ENCODE peak calls at places on chromosomes 2 and 18, in six cellular contexts. One of them, this sample, is unnamed.

GRCh38 chr2:6642011-6642410 is 223.7 kb downstream of the CMPK2 start:
- DNase-seq in hepatocyte: no peak
- DNase-seq in cardiac muscle cell: no peak
- DNase-seq in kidney: no peak
- DNase-seq in IMR-90: no peak
- DNase-seq in psoas muscle: no peak
- DNase-seq in this sample: no peak

GRCh38 chr2:108492364-108492763 is 41.9 kb upstream of the LIMS1 start:
- DNase-seq in kidney: no peak
- DNase-seq in IMR-90: peak
- DNase-seq in cardiac muscle cell: no peak
- DNase-seq in psoas muscle: no peak
- DNase-seq in hepatocyte: peak
- DNase-seq in this sample: no peak

GRCh38 chr2:235498556-235499305 is 4.9 kb downstream of the AGAP1 start:
- DNase-seq in kidney: no peak
- DNase-seq in IMR-90: no peak
- DNase-seq in psoas muscle: no peak
- DNase-seq in cardiac muscle cell: no peak
- DNase-seq in hepatocyte: no peak
- DNase-seq in this sample: no peak

GRCh38 chr2:160700006-160700405 is 206.4 kb upstream of the RBMS1 start:
- DNase-seq in IMR-90: no peak
- DNase-seq in hepatocyte: no peak
- DNase-seq in cardiac muscle cell: no peak
- DNase-seq in kidney: no peak
- DNase-seq in psoas muscle: no peak
- DNase-seq in this sample: no peak

GRCh38 chr2:8171608-8172007 is 510.2 kb upstream of the ID2 start:
- DNase-seq in psoas muscle: no peak
- DNase-seq in kidney: no peak
- DNase-seq in cardiac muscle cell: no peak
- DNase-seq in IMR-90: no peak
- DNase-seq in hepatocyte: no peak
- DNase-seq in this sample: no peak

GRCh38 chr2:219627105-219628100 is at the start of gene SLC4A3:
- DNase-seq in kidney: peak
- DNase-seq in psoas muscle: peak
- DNase-seq in cardiac muscle cell: peak
- DNase-seq in hepatocyte: peak
- DNase-seq in IMR-90: peak
- DNase-seq in this sample: no peak

GRCh38 chr18:54269924-54270844 is 867 bp downstream of the POLI start:
- DNase-seq in kidney: no peak
- DNase-seq in IMR-90: peak
- DNase-seq in cardiac muscle cell: peak
- DNase-seq in hepatocyte: peak
- DNase-seq in psoas muscle: no peak
- DNase-seq in this sample: peak

GRCh38 chr18:63606526-63606925 is 19.4 kb downstream of the SERPINB13 start:
- DNase-seq in cardiac muscle cell: no peak
- DNase-seq in hepatocyte: no peak
- DNase-seq in psoas muscle: no peak
- DNase-seq in kidney: no peak
- DNase-seq in IMR-90: no peak
- DNase-seq in this sample: no peak

GRCh38 chr18:43571078-43571689 is 293.9 kb upstream of the SYT4 start:
- DNase-seq in hepatocyte: peak
- DNase-seq in cardiac muscle cell: peak
- DNase-seq in psoas muscle: no peak
- DNase-seq in kidney: no peak
- DNase-seq in IMR-90: peak
- DNase-seq in this sample: peak

GRCh38 chr2:84838434-84839145 is 42.3 kb downstream of the TRABD2A start:
- DNase-seq in hepatocyte: no peak
- DNase-seq in cardiac muscle cell: no peak
- DNase-seq in IMR-90: peak
- DNase-seq in psoas muscle: no peak
- DNase-seq in kidney: no peak
- DNase-seq in this sample: no peak

GRCh38 chr2:12433641-12433990 is 283.1 kb upstream of the TRIB2 start:
- DNase-seq in IMR-90: no peak
- DNase-seq in kidney: no peak
- DNase-seq in psoas muscle: no peak
- DNase-seq in cardiac muscle cell: no peak
- DNase-seq in hepatocyte: no peak
- DNase-seq in this sample: peak

GRCh38 chr2:208266641-208267335 is 733 bp downstream of the PIKFYVE start:
- DNase-seq in cardiac muscle cell: no peak
- DNase-seq in IMR-90: peak
- DNase-seq in kidney: no peak
- DNase-seq in hepatocyte: no peak
- DNase-seq in psoas muscle: no peak
- DNase-seq in this sample: no peak

GRCh38 chr2:10045561-10046355 is 2.4 kb downstream of the KLF11 start:
- DNase-seq in hepatocyte: no peak
- DNase-seq in kidney: peak
- DNase-seq in psoas muscle: peak
- DNase-seq in IMR-90: no peak
- DNase-seq in cardiac muscle cell: no peak
- DNase-seq in this sample: no peak

DNA sequence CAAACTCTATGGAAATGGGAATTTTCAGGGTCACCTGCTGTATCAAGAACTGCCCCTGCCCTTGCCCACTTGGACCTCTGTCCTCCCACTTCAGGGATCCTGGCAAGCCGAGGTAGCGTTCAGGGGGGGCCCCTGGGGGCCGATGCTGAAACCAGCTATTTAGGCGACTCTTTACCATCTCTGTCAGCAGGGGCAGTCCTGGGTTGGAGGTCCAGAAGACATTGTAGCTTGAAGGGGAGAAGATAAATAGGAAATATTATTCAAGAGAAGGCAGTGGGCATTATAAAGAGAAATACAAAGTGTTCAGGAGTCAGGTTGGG is 2.4 kb downstream of the MOGS start:
- DNase-seq in kidney: no peak
- DNase-seq in psoas muscle: no peak
- DNase-seq in IMR-90: no peak
- DNase-seq in cardiac muscle cell: no peak
- DNase-seq in hepatocyte: no peak
- DNase-seq in this sample: no peak
- H3K4me3 ChIP-seq in kidney: no peak
- H3K4me3 ChIP-seq in psoas muscle: no peak
- H3K4me3 ChIP-seq in IMR-90: no peak
- H3K4me3 ChIP-seq in cardiac muscle cell: no peak
- H3K4me3 ChIP-seq in hepatocyte: no peak
- H3K4me3 ChIP-seq in this sample: no peak

GRCh38 chr2:165795011-165795410 is 964 bp upstream of the GALNT3 start:
- DNase-seq in psoas muscle: no peak
- DNase-seq in cardiac muscle cell: no peak
- DNase-seq in kidney: no peak
- DNase-seq in IMR-90: peak
- DNase-seq in hepatocyte: no peak
- DNase-seq in this sample: peak
- H3K4me3 ChIP-seq in psoas muscle: no peak
- H3K4me3 ChIP-seq in cardiac muscle cell: no peak
- H3K4me3 ChIP-seq in kidney: peak
- H3K4me3 ChIP-seq in IMR-90: no peak
- H3K4me3 ChIP-seq in hepatocyte: no peak
- H3K4me3 ChIP-seq in this sample: peak

GRCh38 chr2:102070058-102070642 is 72.4 kb upstream of the IL1R1 start:
- DNase-seq in cardiac muscle cell: no peak
- DNase-seq in kidney: peak
- DNase-seq in hepatocyte: peak
- DNase-seq in psoas muscle: peak
- DNase-seq in IMR-90: peak
- DNase-seq in this sample: no peak
- H3K4me3 ChIP-seq in cardiac muscle cell: no peak
- H3K4me3 ChIP-seq in kidney: peak
- H3K4me3 ChIP-seq in hepatocyte: no peak
- H3K4me3 ChIP-seq in psoas muscle: peak
- H3K4me3 ChIP-seq in IMR-90: peak
- H3K4me3 ChIP-seq in this sample: no peak

GRCh38 chr18:24850532-24850931 is 390.1 kb downstream of the HRH4 start:
- DNase-seq in IMR-90: no peak
- DNase-seq in hepatocyte: no peak
- DNase-seq in psoas muscle: no peak
- DNase-seq in cardiac muscle cell: no peak
- DNase-seq in kidney: no peak
- DNase-seq in this sample: no peak
- H3K4me3 ChIP-seq in IMR-90: no peak
- H3K4me3 ChIP-seq in hepatocyte: no peak
- H3K4me3 ChIP-seq in psoas muscle: no peak
- H3K4me3 ChIP-seq in cardiac muscle cell: no peak
- H3K4me3 ChIP-seq in kidney: no peak
- H3K4me3 ChIP-seq in this sample: no peak

DNA sequence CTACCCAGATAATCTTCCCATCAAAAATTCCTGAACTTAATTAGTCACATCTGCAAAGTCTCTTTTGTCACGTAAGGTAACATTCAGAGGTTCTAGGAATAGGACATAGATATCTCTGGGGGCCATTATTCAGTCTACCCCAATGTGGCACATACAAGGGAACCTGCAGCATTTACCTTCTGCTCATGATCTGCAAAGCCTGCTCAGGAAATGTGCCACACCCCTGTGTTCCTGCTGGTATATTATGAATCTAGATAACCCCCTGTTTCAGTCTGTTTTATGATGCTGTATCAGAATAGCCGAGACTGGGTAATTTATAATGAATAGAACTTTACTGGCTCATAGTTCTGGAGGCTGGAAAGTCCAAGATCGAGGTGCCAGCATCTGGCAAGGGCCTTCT is 103.5 kb downstream of the ARL4C start:
- DNase-seq in IMR-90: no peak
- DNase-seq in kidney: no peak
- DNase-seq in cardiac muscle cell: no peak
- DNase-seq in psoas muscle: no peak
- DNase-seq in hepatocyte: no peak
- DNase-seq in this sample: no peak
- H3K4me3 ChIP-seq in IMR-90: no peak
- H3K4me3 ChIP-seq in kidney: no peak
- H3K4me3 ChIP-seq in cardiac muscle cell: no peak
- H3K4me3 ChIP-seq in psoas muscle: no peak
- H3K4me3 ChIP-seq in hepatocyte: no peak
- H3K4me3 ChIP-seq in this sample: no peak

GRCh38 chr2:210753386-210753785 is 197.0 kb downstream of the CPS1 start:
- DNase-seq in hepatocyte: no peak
- DNase-seq in IMR-90: no peak
- DNase-seq in cardiac muscle cell: no peak
- DNase-seq in psoas muscle: no peak
- DNase-seq in kidney: no peak
- DNase-seq in this sample: no peak

GRCh38 chr2:210752532-210752931 is 196.1 kb downstream of the CPS1 start:
- DNase-seq in IMR-90: no peak
- DNase-seq in cardiac muscle cell: peak
- DNase-seq in psoas muscle: no peak
- DNase-seq in kidney: no peak
- DNase-seq in hepatocyte: peak
- DNase-seq in this sample: no peak

DNA sequence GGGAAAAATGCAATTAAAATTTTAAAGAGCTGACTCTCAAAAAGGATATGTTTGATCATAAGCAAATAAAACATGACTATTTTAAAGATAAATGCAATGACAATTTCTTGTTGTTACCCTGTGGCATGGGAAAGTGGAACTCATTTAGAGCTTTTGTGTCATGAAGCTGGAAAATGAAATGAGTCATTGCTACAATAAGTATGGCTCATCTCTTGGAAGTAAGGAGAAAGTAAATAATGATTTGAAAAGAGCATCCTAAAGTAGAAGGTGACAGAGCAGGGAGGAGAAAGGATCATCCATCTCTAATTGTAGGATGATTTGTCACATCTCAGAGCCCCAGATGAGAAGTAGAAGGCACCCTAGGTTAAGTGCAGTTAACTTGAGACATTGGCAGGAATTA is 200.4 kb downstream of the CPS1 start:
- DNase-seq in cardiac muscle cell: no peak
- DNase-seq in psoas muscle: no peak
- DNase-seq in hepatocyte: no peak
- DNase-seq in kidney: no peak
- DNase-seq in IMR-90: no peak
- DNase-seq in this sample: no peak
- H3K4me3 ChIP-seq in cardiac muscle cell: no peak
- H3K4me3 ChIP-seq in psoas muscle: no peak
- H3K4me3 ChIP-seq in hepatocyte: no peak
- H3K4me3 ChIP-seq in kidney: no peak
- H3K4me3 ChIP-seq in IMR-90: no peak
- H3K4me3 ChIP-seq in this sample: no peak

DNA sequence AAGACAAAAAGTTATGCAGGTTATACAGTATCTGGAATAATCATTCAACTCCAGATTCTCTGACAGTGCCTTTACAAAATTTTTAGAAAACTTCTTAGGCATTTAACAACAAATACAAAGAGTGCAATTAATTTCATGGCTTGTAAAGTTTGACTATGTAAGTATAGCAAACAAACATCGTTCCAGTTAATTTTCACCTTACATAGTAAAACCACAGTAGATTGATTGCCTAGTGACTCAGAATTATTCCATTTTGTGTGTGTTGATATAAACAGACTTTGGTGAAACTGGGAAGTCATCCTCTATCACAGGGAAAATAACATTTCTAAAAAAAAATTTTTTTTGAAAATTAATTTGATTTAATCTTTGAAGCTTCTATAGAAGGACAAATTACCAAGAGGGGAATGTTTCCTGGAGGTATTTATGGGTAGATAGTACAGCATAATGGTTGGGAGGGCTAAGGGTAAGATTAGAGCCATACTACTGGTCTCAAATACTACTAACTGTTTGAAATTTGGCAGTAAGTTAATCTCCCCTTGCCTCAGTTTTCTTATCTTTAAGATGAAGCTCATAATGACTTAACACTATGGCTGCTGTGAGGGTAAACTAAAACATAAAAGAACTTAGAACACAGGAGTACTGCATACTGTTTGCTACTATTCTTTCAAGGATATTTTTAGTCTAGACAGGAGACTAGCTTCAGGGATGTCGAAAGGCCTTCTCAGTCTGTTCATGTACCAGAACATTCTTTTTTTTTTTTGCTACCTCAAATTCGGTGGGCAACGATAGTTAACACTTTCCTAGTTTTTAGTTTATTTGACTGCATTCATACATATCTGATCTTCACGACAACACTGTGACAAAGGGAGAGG is 19.6 kb downstream of the NDUFAF7 start:
- DNase-seq in IMR-90: no peak
- DNase-seq in hepatocyte: no peak
- DNase-seq in psoas muscle: no peak
- DNase-seq in kidney: no peak
- DNase-seq in cardiac muscle cell: no peak
- DNase-seq in this sample: no peak
- H3K4me3 ChIP-seq in IMR-90: no peak
- H3K4me3 ChIP-seq in hepatocyte: no peak
- H3K4me3 ChIP-seq in psoas muscle: no peak
- H3K4me3 ChIP-seq in kidney: no peak
- H3K4me3 ChIP-seq in cardiac muscle cell: no peak
- H3K4me3 ChIP-seq in this sample: no peak

DNA sequence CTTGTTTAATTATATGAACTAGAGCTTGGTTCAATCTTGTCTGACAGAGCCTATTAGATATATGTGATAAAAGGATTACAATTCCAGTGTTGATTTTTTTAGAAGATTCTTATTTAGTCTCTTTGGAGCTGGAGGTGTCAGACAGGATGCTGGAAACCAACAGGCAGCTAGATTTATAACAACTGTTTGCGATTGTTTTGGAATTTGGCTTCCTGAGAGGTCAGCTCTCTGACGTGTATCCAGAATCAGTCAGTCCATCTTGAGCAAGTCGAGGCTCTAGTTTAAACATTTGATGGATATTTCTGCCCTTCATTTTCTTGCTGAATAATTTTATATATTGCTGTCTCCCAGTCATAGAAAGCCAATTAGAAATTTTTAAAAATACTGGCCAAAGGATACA is 1062.9 kb downstream of the DPP10 start:
- DNase-seq in cardiac muscle cell: no peak
- DNase-seq in hepatocyte: no peak
- DNase-seq in IMR-90: no peak
- DNase-seq in kidney: no peak
- DNase-seq in psoas muscle: no peak
- DNase-seq in this sample: no peak
- H3K4me3 ChIP-seq in cardiac muscle cell: no peak
- H3K4me3 ChIP-seq in hepatocyte: no peak
- H3K4me3 ChIP-seq in IMR-90: no peak
- H3K4me3 ChIP-seq in kidney: no peak
- H3K4me3 ChIP-seq in psoas muscle: no peak
- H3K4me3 ChIP-seq in this sample: no peak

This sample was measured in small intestine.